ENCODE peak calls at places on chromosomes 11 and 22, in six cellular contexts. One of them, this sample, is unnamed. For H3K4me1, the result is how much of the 10 kb centered on the place peaks cover.

GRCh38 chr11:37223962-37224361 is 625.9 kb upstream of the RAG2 start:
- DNase-seq in PC-9: no peak
- DNase-seq in thoracic aorta: no peak
- DNase-seq in adipocyte: no peak
- DNase-seq in right lobe of liver: no peak
- DNase-seq in GM23338: no peak
- DNase-seq in this sample: no peak

GRCh38 chr11:132576706-132577105 is 955.6 kb downstream of the OPCML start:
- DNase-seq in PC-9: no peak
- DNase-seq in thoracic aorta: no peak
- DNase-seq in adipocyte: peak
- DNase-seq in right lobe of liver: no peak
- DNase-seq in GM23338: peak
- DNase-seq in this sample: peak

GRCh38 chr22:27972732-27973698 is 54.0 kb upstream of the PITPNB start:
- DNase-seq in PC-9: peak
- DNase-seq in thoracic aorta: no peak
- DNase-seq in adipocyte: peak
- DNase-seq in right lobe of liver: no peak
- DNase-seq in GM23338: no peak
- DNase-seq in this sample: no peak

GRCh38 chr11:132335311-132335710 is 964.9 kb downstream of the NTM start:
- DNase-seq in PC-9: no peak
- DNase-seq in thoracic aorta: no peak
- DNase-seq in adipocyte: no peak
- DNase-seq in right lobe of liver: no peak
- DNase-seq in GM23338: no peak
- DNase-seq in this sample: no peak

GRCh38 chr11:77206264-77207018 is 78.4 kb downstream of the MYO7A start:
- DNase-seq in PC-9: no peak
- DNase-seq in thoracic aorta: no peak
- DNase-seq in adipocyte: no peak
- DNase-seq in right lobe of liver: no peak
- DNase-seq in GM23338: no peak
- DNase-seq in this sample: no peak

GRCh38 chr11:124115782-124116616 is 749 bp downstream of the VWA5A start:
- DNase-seq in PC-9: no peak
- DNase-seq in thoracic aorta: no peak
- DNase-seq in adipocyte: peak
- DNase-seq in right lobe of liver: peak
- DNase-seq in GM23338: peak
- DNase-seq in this sample: no peak

GRCh38 chr11:121023848-121024751 is at the start of gene TBCEL:
- DNase-seq in PC-9: peak
- DNase-seq in thoracic aorta: peak
- DNase-seq in adipocyte: peak
- DNase-seq in right lobe of liver: peak
- DNase-seq in GM23338: peak
- DNase-seq in this sample: no peak

GRCh38 chr11:69642549-69642912 is 1.6 kb downstream of the CCND1 start:
- DNase-seq in PC-9: no peak
- DNase-seq in thoracic aorta: no peak
- DNase-seq in adipocyte: peak
- DNase-seq in right lobe of liver: peak
- DNase-seq in GM23338: peak
- DNase-seq in this sample: no peak

GRCh38 chr11:61480936-61481335 is 27.6 kb upstream of the LRRC10B start:
- DNase-seq in PC-9: peak
- DNase-seq in thoracic aorta: no peak
- DNase-seq in adipocyte: no peak
- DNase-seq in right lobe of liver: no peak
- DNase-seq in GM23338: peak
- DNase-seq in this sample: no peak

GRCh38 chr11:34570584-34570983 is 50.3 kb upstream of the EHF start:
- DNase-seq in PC-9: peak
- DNase-seq in thoracic aorta: no peak
- DNase-seq in adipocyte: no peak
- DNase-seq in right lobe of liver: no peak
- DNase-seq in GM23338: no peak
- DNase-seq in this sample: peak

GRCh38 chr22:43819691-43820670 is 7.9 kb upstream of the EFCAB6 start:
- DNase-seq in PC-9: no peak
- DNase-seq in thoracic aorta: no peak
- DNase-seq in adipocyte: no peak
- DNase-seq in right lobe of liver: no peak
- DNase-seq in GM23338: no peak
- DNase-seq in this sample: no peak

GRCh38 chr11:134355656-134356055 is 23.9 kb downstream of the GLB1L2 start:
- DNase-seq in PC-9: no peak
- DNase-seq in thoracic aorta: no peak
- DNase-seq in adipocyte: no peak
- DNase-seq in right lobe of liver: no peak
- DNase-seq in GM23338: no peak
- DNase-seq in this sample: no peak

GRCh38 chr11:2383823-2384722 is 7.0 kb downstream of the CD81 start:
- DNase-seq in PC-9: no peak
- DNase-seq in thoracic aorta: no peak
- DNase-seq in adipocyte: peak
- DNase-seq in right lobe of liver: peak
- DNase-seq in GM23338: peak
- DNase-seq in this sample: no peak

GRCh38 chr11:129701706-129702105 is 113.9 kb upstream of the TMEM45B start:
- DNase-seq in PC-9: no peak
- DNase-seq in thoracic aorta: no peak
- DNase-seq in adipocyte: no peak
- DNase-seq in right lobe of liver: no peak
- DNase-seq in GM23338: no peak
- DNase-seq in this sample: no peak

GRCh38 chr22:29031236-29031982 is 30.2 kb downstream of the C22orf31 start:
- DNase-seq in PC-9: peak
- DNase-seq in thoracic aorta: peak
- DNase-seq in adipocyte: peak
- DNase-seq in right lobe of liver: peak
- DNase-seq in GM23338: peak
- DNase-seq in this sample: peak

GRCh38 chr11:113477321-113477720 is 2.1 kb upstream of the DRD2 start:
- DNase-seq in PC-9: no peak
- DNase-seq in thoracic aorta: no peak
- DNase-seq in adipocyte: no peak
- DNase-seq in right lobe of liver: no peak
- DNase-seq in GM23338: peak
- DNase-seq in this sample: no peak

GRCh38 chr11:74680035-74680671 is 51.1 kb downstream of the CHRDL2 start:
- DNase-seq in PC-9: no peak
- DNase-seq in thoracic aorta: no peak
- DNase-seq in adipocyte: no peak
- DNase-seq in right lobe of liver: no peak
- DNase-seq in GM23338: no peak
- DNase-seq in this sample: no peak

GRCh38 chr11:66639066-66639813 is 737 bp downstream of the RBM4 start:
- DNase-seq in PC-9: no peak
- DNase-seq in thoracic aorta: no peak
- DNase-seq in adipocyte: peak
- DNase-seq in right lobe of liver: no peak
- DNase-seq in GM23338: peak
- DNase-seq in this sample: no peak

GRCh38 chr22:36344106-36344827 is 43.5 kb downstream of the MYH9 start:
- DNase-seq in PC-9: no peak
- DNase-seq in thoracic aorta: no peak
- DNase-seq in adipocyte: no peak
- DNase-seq in right lobe of liver: no peak
- DNase-seq in GM23338: no peak
- DNase-seq in this sample: no peak

DNA sequence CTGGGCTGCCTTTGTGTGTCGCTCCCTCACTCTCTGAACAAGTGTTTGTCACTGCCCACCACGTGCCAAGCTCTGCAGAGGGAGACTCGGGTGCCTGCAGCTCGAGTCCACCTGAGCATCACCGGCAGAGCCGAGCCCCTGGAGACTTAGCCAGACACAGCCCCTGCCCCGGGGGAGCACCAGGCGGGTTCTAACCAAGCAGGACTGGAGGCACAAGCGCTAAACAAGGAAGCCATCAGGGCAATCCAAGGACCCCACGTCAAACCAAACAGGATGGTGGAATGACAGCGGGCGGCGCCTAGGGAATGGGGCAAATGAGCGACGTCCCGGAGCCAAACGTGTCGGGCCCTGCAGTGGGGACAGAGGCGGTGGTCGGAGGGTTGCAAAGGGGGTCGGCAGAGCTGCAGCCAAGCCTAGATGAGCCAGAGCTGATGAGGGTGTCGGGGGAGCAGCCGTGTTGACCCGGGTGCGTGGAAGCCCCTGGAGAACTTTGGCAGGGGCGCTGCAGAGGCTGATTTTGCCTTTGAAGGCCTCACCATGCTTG is 2.0 kb upstream of the GRAMD4 start:
- DNase-seq in PC-9: no peak
- DNase-seq in thoracic aorta: no peak
- DNase-seq in adipocyte: no peak
- DNase-seq in right lobe of liver: no peak
- DNase-seq in GM23338: no peak
- DNase-seq in this sample: no peak
- H3K4me1 ChIP-seq in PC-9: under half
- H3K4me1 ChIP-seq in thoracic aorta: under half
- H3K4me1 ChIP-seq in adipocyte: under half
- H3K4me1 ChIP-seq in right lobe of liver: under half
- H3K4me1 ChIP-seq in GM23338: under half
- H3K4me1 ChIP-seq in this sample: under half

GRCh38 chr11:47856186-47856585 is 8.0 kb upstream of the NUP160 start:
- DNase-seq in PC-9: no peak
- DNase-seq in thoracic aorta: no peak
- DNase-seq in adipocyte: no peak
- DNase-seq in right lobe of liver: no peak
- DNase-seq in GM23338: no peak
- DNase-seq in this sample: no peak
- H3K4me1 ChIP-seq in PC-9: under half
- H3K4me1 ChIP-seq in thoracic aorta: under half
- H3K4me1 ChIP-seq in adipocyte: under half
- H3K4me1 ChIP-seq in right lobe of liver: under half
- H3K4me1 ChIP-seq in GM23338: under half
- H3K4me1 ChIP-seq in this sample: under half

GRCh38 chr22:50186181-50186731 is 543 bp downstream of the TRABD start:
- DNase-seq in PC-9: no peak
- DNase-seq in thoracic aorta: no peak
- DNase-seq in adipocyte: peak
- DNase-seq in right lobe of liver: no peak
- DNase-seq in GM23338: no peak
- DNase-seq in this sample: no peak
- H3K4me1 ChIP-seq in PC-9: under half
- H3K4me1 ChIP-seq in thoracic aorta: half or more
- H3K4me1 ChIP-seq in adipocyte: under half
- H3K4me1 ChIP-seq in right lobe of liver: under half
- H3K4me1 ChIP-seq in GM23338: under half
- H3K4me1 ChIP-seq in this sample: under half

GRCh38 chr11:122746050-122746478 is 90.5 kb downstream of the UBASH3B start:
- DNase-seq in PC-9: no peak
- DNase-seq in thoracic aorta: no peak
- DNase-seq in adipocyte: no peak
- DNase-seq in right lobe of liver: no peak
- DNase-seq in GM23338: no peak
- DNase-seq in this sample: no peak
- H3K4me1 ChIP-seq in PC-9: under half
- H3K4me1 ChIP-seq in thoracic aorta: under half
- H3K4me1 ChIP-seq in adipocyte: under half
- H3K4me1 ChIP-seq in right lobe of liver: under half
- H3K4me1 ChIP-seq in GM23338: under half
- H3K4me1 ChIP-seq in this sample: under half

GRCh38 chr11:16410479-16410878 is 54.1 kb upstream of the SOX6 start:
- DNase-seq in PC-9: no peak
- DNase-seq in thoracic aorta: no peak
- DNase-seq in adipocyte: no peak
- DNase-seq in right lobe of liver: no peak
- DNase-seq in GM23338: no peak
- DNase-seq in this sample: peak
- H3K4me1 ChIP-seq in PC-9: under half
- H3K4me1 ChIP-seq in thoracic aorta: under half
- H3K4me1 ChIP-seq in adipocyte: under half
- H3K4me1 ChIP-seq in right lobe of liver: under half
- H3K4me1 ChIP-seq in GM23338: under half
- H3K4me1 ChIP-seq in this sample: under half

DNA sequence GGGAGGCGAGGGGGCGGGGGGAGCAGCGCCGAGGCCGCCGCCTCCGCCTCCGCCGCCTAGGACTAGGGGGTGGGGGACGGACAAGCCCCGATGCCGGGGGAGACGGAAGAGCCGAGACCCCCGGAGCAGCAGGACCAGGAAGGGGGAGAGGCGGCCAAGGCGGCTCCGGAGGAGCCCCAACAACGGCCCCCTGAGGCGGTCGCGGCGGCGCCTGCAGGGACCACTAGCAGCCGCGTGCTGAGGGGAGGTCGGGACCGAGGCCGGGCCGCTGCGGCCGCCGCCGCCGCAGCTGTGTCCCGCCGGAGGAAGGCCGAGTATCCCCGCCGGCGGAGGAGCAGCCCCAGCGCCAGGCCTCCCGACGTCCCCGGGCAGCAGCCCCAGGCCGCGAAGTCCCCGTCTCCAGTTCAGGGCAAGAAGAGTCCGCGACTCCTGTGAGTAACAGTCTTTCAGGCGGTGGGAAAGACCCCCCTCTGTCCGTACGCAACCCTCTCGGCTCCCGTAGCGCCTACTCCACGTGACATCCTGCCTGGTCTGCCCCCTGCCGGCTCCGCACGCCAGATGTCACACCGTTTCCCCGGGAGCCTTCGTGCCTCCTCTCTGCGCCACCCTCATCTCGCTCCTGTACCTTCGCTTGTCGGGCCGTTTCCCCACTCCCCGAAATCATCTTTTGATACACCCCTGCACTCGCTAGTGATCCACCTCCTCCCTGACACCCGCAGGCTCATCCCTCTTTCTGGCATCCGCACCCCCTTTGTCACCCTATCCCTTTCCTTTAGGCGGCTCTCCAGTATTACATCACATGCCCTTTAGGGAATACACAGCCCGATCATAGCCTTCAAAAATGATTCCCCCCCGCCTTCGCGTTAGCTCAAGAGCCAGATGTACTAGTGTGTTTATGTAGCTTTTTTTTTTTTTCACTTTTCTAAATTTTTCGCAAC is 598 bp downstream of the ZFP91 start:
- DNase-seq in PC-9: peak
- DNase-seq in thoracic aorta: peak
- DNase-seq in adipocyte: peak
- DNase-seq in right lobe of liver: peak
- DNase-seq in GM23338: peak
- DNase-seq in this sample: peak
- H3K4me1 ChIP-seq in PC-9: half or more
- H3K4me1 ChIP-seq in thoracic aorta: half or more
- H3K4me1 ChIP-seq in adipocyte: half or more
- H3K4me1 ChIP-seq in right lobe of liver: half or more
- H3K4me1 ChIP-seq in GM23338: under half
- H3K4me1 ChIP-seq in this sample: under half

This sample was measured in foreskin keratinocyte.